ENCODE peak calls at places on chromosomes 11 and 22, in eight cellular contexts. G, I, Z, M, X, T, F and B are unnamed samples.
A peak's percentile ranks its signal among the peaks of the same experiment; 100 is the strongest.

GRCh38 chr11:13344818-13345217 is 67.2 kb downstream of the BMAL1 start:
- DNase-seq in G (no peak), I (no peak), Z (no peak), M (peak; percentile 38), X (no peak), T (no peak), F (no peak), B (no peak)

GRCh38 chr11:15150507-15150906 is 35.8 kb downstream of the INSC start:
- DNase-seq in G (no peak), I (no peak), Z (no peak), M (no peak), X (no peak), T (no peak), F (no peak), B (no peak)

GRCh38 chr22:22748297-22748743 is 103.9 kb downstream of the GGTLC2 start:
- DNase-seq in G (peak; percentile 68), I (no peak), Z (peak; percentile 44), M (peak; percentile 43), X (peak; percentile 44), T (no peak), F (peak; percentile 65), B (no peak)

GRCh38 chr11:75291741-75292140 is 51.2 kb downstream of the TPBGL start:
- DNase-seq in G (no peak), I (peak; percentile 36), Z (no peak), M (no peak), X (no peak), T (no peak), F (no peak), B (peak; percentile 40)

GRCh38 chr11:112368402-112368801 is 107.7 kb upstream of the PLET1 start:
- DNase-seq in G (no peak), I (no peak), Z (no peak), M (no peak), X (no peak), T (no peak), F (no peak), B (no peak)

GRCh38 chr11:128180446-128181089 is 406.8 kb downstream of the ETS1 start:
- DNase-seq in G (no peak), I (no peak), Z (no peak), M (no peak), X (no peak), T (no peak), F (peak; percentile 89), B (no peak)

GRCh38 chr22:39900306-39901227 is at the start of gene GRAP2:
- DNase-seq in G (peak; percentile 13), I (no peak), Z (no peak), M (no peak), X (no peak), T (no peak), F (no peak), B (no peak)

GRCh38 chr11:28704801-28705200 is 596.6 kb downstream of the METTL15 start:
- DNase-seq in G (no peak), I (no peak), Z (no peak), M (no peak), X (no peak), T (no peak), F (no peak), B (no peak)

GRCh38 chr11:93541884-93542752 is 1.1 kb downstream of the SMCO4 start:
- DNase-seq in G (peak; percentile 55), I (no peak), Z (peak; percentile 59), M (peak; percentile 82), X (peak; percentile 45), T (no peak), F (peak; percentile 63), B (peak; percentile 82)

GRCh38 chr11:47184711-47185304 is 1.4 kb downstream of the PACSIN3 start:
- DNase-seq in G (peak; percentile 67), I (peak; percentile 72), Z (peak; percentile 29), M (peak; percentile 17), X (no peak), T (no peak), F (no peak), B (no peak)

DNA sequence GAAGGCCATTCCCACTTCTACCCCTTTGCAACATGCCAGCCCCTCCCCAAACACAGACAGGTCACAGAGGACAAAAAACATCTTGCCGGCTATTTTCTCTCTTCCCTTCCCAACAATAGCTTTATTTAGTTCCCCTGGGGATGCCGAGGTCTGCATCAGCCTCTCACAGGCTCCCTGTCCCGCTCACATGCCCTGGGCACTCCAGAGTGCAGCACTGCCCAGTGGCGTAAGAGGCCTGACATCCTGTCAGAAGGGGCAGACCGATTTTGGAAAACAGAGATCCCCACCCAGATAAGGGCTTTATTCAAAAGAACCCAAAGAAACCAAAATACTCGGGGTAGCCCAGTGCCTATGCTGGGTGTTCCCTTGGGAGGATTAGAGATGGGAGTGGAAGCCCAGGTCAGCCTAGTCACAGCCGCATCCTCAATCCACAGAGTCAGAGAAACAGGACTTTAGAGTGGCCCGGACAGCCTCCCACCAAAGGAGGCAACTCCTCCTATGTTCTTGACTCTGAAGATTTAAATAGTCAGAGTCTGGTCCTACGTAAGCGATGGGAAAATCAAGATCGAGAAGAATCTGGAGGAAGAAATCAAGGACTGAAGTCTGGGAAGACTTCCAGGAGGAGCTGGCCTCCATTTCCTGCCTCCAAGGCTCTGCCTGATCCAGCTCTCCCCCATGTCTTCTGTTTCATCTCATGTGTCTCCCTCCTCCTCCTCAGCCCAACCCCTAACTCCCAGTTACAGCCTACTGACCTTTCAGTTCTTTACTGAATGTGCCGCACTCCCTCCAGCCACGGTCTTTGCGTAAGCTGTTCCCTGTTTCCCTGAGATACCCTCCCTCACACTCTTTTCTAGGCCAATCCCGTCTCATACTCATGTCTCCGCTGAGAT is 129.3 kb downstream of the FBXO7 start:
- DNase-seq in G (no peak), I (no peak), Z (no peak), M (no peak), X (peak; percentile 44), T (no peak), F (no peak), B (no peak)
- H3K27ac ChIP-seq in G (no peak overlapping the region), I (no peak overlapping the region), Z (no peak overlapping the region), M (no peak overlapping the region), X (peak overlapping the region; percentile 33), T (peak overlapping the region; percentile 34), F (no peak overlapping the region), B (peak overlapping the region; percentile 2)

GRCh38 chr11:34478845-34479663 is 34.5 kb downstream of the ELF5 start:
- DNase-seq in G (no peak), I (no peak), Z (no peak), M (no peak), X (no peak), T (no peak), F (no peak), B (no peak)

GRCh38 chr11:34473603-34474169 is 35.0 kb downstream of the CAT start:
- DNase-seq in G (no peak), I (no peak), Z (no peak), M (no peak), X (no peak), T (no peak), F (no peak), B (no peak)

GRCh38 chr11:34476853-34477252 is 36.7 kb downstream of the ELF5 start:
- DNase-seq in G (no peak), I (no peak), Z (no peak), M (no peak), X (no peak), T (no peak), F (no peak), B (no peak)

GRCh38 chr11:34480339-34480738 is 33.3 kb downstream of the ELF5 start:
- DNase-seq in G (no peak), I (no peak), Z (no peak), M (no peak), X (no peak), T (no peak), F (peak; percentile 53), B (no peak)

GRCh38 chr11:34475656-34476055 is 36.9 kb downstream of the CAT start:
- DNase-seq in G (no peak), I (no peak), Z (no peak), M (no peak), X (no peak), T (no peak), F (no peak), B (no peak)
- H3K4me3 ChIP-seq in G (no peak overlapping the region), I (no peak overlapping the region), Z (no peak overlapping the region), M (no peak overlapping the region), X (no peak overlapping the region), T (no peak overlapping the region), F (no peak overlapping the region), B (no peak overlapping the region)

GRCh38 chr11:1838426-1839131 is at the start of gene TNNI2:
- DNase-seq in G (no peak), I (peak; percentile 93), Z (no peak), M (no peak), X (no peak), T (no peak), F (no peak), B (peak; percentile 74)

GRCh38 chr11:1839204-1839923 is 583 bp downstream of the TNNI2 start:
- DNase-seq in G (no peak), I (peak; percentile 81), Z (no peak), M (no peak), X (no peak), T (no peak), F (no peak), B (no peak)

GRCh38 chr11:1841511-1842148 is 2.8 kb downstream of the TNNI2 start:
- DNase-seq in G (no peak), I (peak; percentile 55), Z (no peak), M (no peak), X (no peak), T (no peak), F (no peak), B (peak; percentile 64)

GRCh38 chr11:1840780-1841480 is 2.1 kb downstream of the TNNI2 start:
- DNase-seq in G (no peak), I (peak; percentile 57), Z (no peak), M (no peak), X (no peak), T (no peak), F (no peak), B (peak; percentile 71)

GRCh38 chr11:1839924-1840779 is 1.4 kb downstream of the TNNI2 start:
- DNase-seq in G (peak; percentile 69), I (peak; percentile 75), Z (no peak), M (no peak), X (peak; percentile 56), T (no peak), F (no peak), B (peak; percentile 82)
- H3K27ac ChIP-seq in G (peak overlapping the region; percentile 98), I (peak overlapping the region; percentile 93), Z (no peak overlapping the region), M (no peak overlapping the region), X (peak overlapping the region; percentile 25), T (peak overlapping the region; percentile 17), F (no peak overlapping the region), B (no peak overlapping the region)

GRCh38 chr11:116927163-116927772 is 89.8 kb upstream of the APOA1 start:
- DNase-seq in G (peak; percentile 11), I (no peak), Z (no peak), M (no peak), X (no peak), T (no peak), F (peak; percentile 12), B (no peak)
- H3K4me3 ChIP-seq in G (no peak overlapping the region), I (no peak overlapping the region), Z (no peak overlapping the region), M (no peak overlapping the region), X (no peak overlapping the region), T (no peak overlapping the region), F (no peak overlapping the region), B (no peak overlapping the region)